ENCODE peak calls at places on chromosome 10, in ten cellular contexts. One of them, this sample, is unnamed.

GRCh38 chr10:75508814-75509306 is 77.4 kb downstream of the LRMDA start:
- DNase-seq in endothelial cell: no peak
- DNase-seq in RCC 7860: no peak
- DNase-seq in brain microvascular endothelial cell: no peak
- DNase-seq in cardiac muscle cell: peak; percentile 28
- DNase-seq in GM04504: no peak
- DNase-seq in HuH-7.5: no peak
- DNase-seq in neural progenitor cell: no peak
- DNase-seq in NCI-H1105: no peak
- DNase-seq in DMS 273 treated with DMSO at 0.1 percent for 48 hours: no peak
- DNase-seq in this sample: peak; percentile 73

GRCh38 chr10:79904671-79905321 is 44.1 kb downstream of the SFTPD start:
- DNase-seq in endothelial cell: peak; percentile 80
- DNase-seq in RCC 7860: peak; percentile 29
- DNase-seq in brain microvascular endothelial cell: peak; percentile 62
- DNase-seq in cardiac muscle cell: peak; percentile 72
- DNase-seq in GM04504: no peak
- DNase-seq in HuH-7.5: no peak
- DNase-seq in neural progenitor cell: peak; percentile 83
- DNase-seq in NCI-H1105: peak; percentile 16
- DNase-seq in DMS 273 treated with DMSO at 0.1 percent for 48 hours: peak; percentile 3
- DNase-seq in this sample: peak; percentile 89

GRCh38 chr10:9331583-9332008 is 1277.1 kb downstream of the GATA3 start:
- DNase-seq in endothelial cell: no peak
- DNase-seq in RCC 7860: peak; percentile 57
- DNase-seq in brain microvascular endothelial cell: peak; percentile 5
- DNase-seq in cardiac muscle cell: peak; percentile 81
- DNase-seq in GM04504: peak; percentile 10
- DNase-seq in HuH-7.5: peak; percentile 5
- DNase-seq in neural progenitor cell: peak; percentile 49
- DNase-seq in NCI-H1105: no peak
- DNase-seq in DMS 273 treated with DMSO at 0.1 percent for 48 hours: no peak
- DNase-seq in this sample: peak; percentile 59

GRCh38 chr10:110764793-110765512 is 106.8 kb upstream of the PDCD4 start:
- DNase-seq in endothelial cell: no peak
- DNase-seq in RCC 7860: peak; percentile 8
- DNase-seq in brain microvascular endothelial cell: no peak
- DNase-seq in cardiac muscle cell: no peak
- DNase-seq in GM04504: no peak
- DNase-seq in HuH-7.5: no peak
- DNase-seq in neural progenitor cell: no peak
- DNase-seq in NCI-H1105: no peak
- DNase-seq in DMS 273 treated with DMSO at 0.1 percent for 48 hours: no peak
- DNase-seq in this sample: no peak

GRCh38 chr10:61998937-61999336 is 97.4 kb downstream of the ARID5B start:
- DNase-seq in endothelial cell: no peak
- DNase-seq in RCC 7860: no peak
- DNase-seq in brain microvascular endothelial cell: no peak
- DNase-seq in cardiac muscle cell: no peak
- DNase-seq in GM04504: no peak
- DNase-seq in HuH-7.5: no peak
- DNase-seq in neural progenitor cell: no peak
- DNase-seq in NCI-H1105: no peak
- DNase-seq in DMS 273 treated with DMSO at 0.1 percent for 48 hours: no peak
- DNase-seq in this sample: no peak

GRCh38 chr10:132404169-132404880 is 7.3 kb downstream of the PWWP2B start:
- DNase-seq in endothelial cell: no peak
- DNase-seq in RCC 7860: no peak
- DNase-seq in brain microvascular endothelial cell: no peak
- DNase-seq in cardiac muscle cell: no peak
- DNase-seq in GM04504: no peak
- DNase-seq in HuH-7.5: no peak
- DNase-seq in neural progenitor cell: no peak
- DNase-seq in NCI-H1105: no peak
- DNase-seq in DMS 273 treated with DMSO at 0.1 percent for 48 hours: no peak
- DNase-seq in this sample: no peak

GRCh38 chr10:118496525-118496924 is 98.9 kb downstream of the PRLHR start:
- DNase-seq in endothelial cell: no peak
- DNase-seq in RCC 7860: no peak
- DNase-seq in brain microvascular endothelial cell: no peak
- DNase-seq in cardiac muscle cell: no peak
- DNase-seq in GM04504: no peak
- DNase-seq in HuH-7.5: no peak
- DNase-seq in neural progenitor cell: no peak
- DNase-seq in NCI-H1105: no peak
- DNase-seq in DMS 273 treated with DMSO at 0.1 percent for 48 hours: no peak
- DNase-seq in this sample: peak; percentile 49

GRCh38 chr10:128047991-128048826 is 78.0 kb downstream of the MKI67 start:
- DNase-seq in endothelial cell: no peak
- DNase-seq in RCC 7860: no peak
- DNase-seq in brain microvascular endothelial cell: peak; percentile 55
- DNase-seq in cardiac muscle cell: peak; percentile 68
- DNase-seq in GM04504: no peak
- DNase-seq in HuH-7.5: peak; percentile 23
- DNase-seq in neural progenitor cell: no peak
- DNase-seq in NCI-H1105: peak; percentile 15
- DNase-seq in DMS 273 treated with DMSO at 0.1 percent for 48 hours: no peak
- DNase-seq in this sample: peak; percentile 33

GRCh38 chr10:128721851-128722250 is 595.6 kb upstream of the MKI67 start:
- DNase-seq in endothelial cell: no peak
- DNase-seq in RCC 7860: no peak
- DNase-seq in brain microvascular endothelial cell: no peak
- DNase-seq in cardiac muscle cell: no peak
- DNase-seq in GM04504: no peak
- DNase-seq in HuH-7.5: no peak
- DNase-seq in neural progenitor cell: no peak
- DNase-seq in NCI-H1105: peak; percentile 27
- DNase-seq in DMS 273 treated with DMSO at 0.1 percent for 48 hours: no peak
- DNase-seq in this sample: peak; percentile 95

GRCh38 chr10:3484306-3485187 is 300.5 kb downstream of the KLF6 start:
- DNase-seq in endothelial cell: no peak
- DNase-seq in RCC 7860: no peak
- DNase-seq in brain microvascular endothelial cell: peak; percentile 18
- DNase-seq in cardiac muscle cell: peak; percentile 18
- DNase-seq in GM04504: no peak
- DNase-seq in HuH-7.5: no peak
- DNase-seq in neural progenitor cell: no peak
- DNase-seq in NCI-H1105: no peak
- DNase-seq in DMS 273 treated with DMSO at 0.1 percent for 48 hours: no peak
- DNase-seq in this sample: peak; percentile 83

GRCh38 chr10:102120987-102121738 is 995 bp upstream of the LDB1 start:
- DNase-seq in endothelial cell: peak; percentile 49
- DNase-seq in RCC 7860: no peak
- DNase-seq in brain microvascular endothelial cell: no peak
- DNase-seq in cardiac muscle cell: peak; percentile 74
- DNase-seq in GM04504: peak; percentile 57
- DNase-seq in HuH-7.5: no peak
- DNase-seq in neural progenitor cell: peak; percentile 89
- DNase-seq in NCI-H1105: no peak
- DNase-seq in DMS 273 treated with DMSO at 0.1 percent for 48 hours: peak; percentile 60
- DNase-seq in this sample: peak; percentile 97

GRCh38 chr10:113985342-113985844 is 58.3 kb upstream of the ADRB1 start:
- DNase-seq in endothelial cell: no peak
- DNase-seq in RCC 7860: no peak
- DNase-seq in brain microvascular endothelial cell: no peak
- DNase-seq in cardiac muscle cell: no peak
- DNase-seq in GM04504: no peak
- DNase-seq in HuH-7.5: no peak
- DNase-seq in neural progenitor cell: peak; percentile 49
- DNase-seq in NCI-H1105: no peak
- DNase-seq in DMS 273 treated with DMSO at 0.1 percent for 48 hours: no peak
- DNase-seq in this sample: no peak

GRCh38 chr10:52740913-52741675 is 31.5 kb downstream of the MBL2 start:
- DNase-seq in endothelial cell: peak; percentile 83
- DNase-seq in RCC 7860: peak; percentile 42
- DNase-seq in brain microvascular endothelial cell: peak; percentile 58
- DNase-seq in cardiac muscle cell: peak; percentile 60
- DNase-seq in GM04504: no peak
- DNase-seq in HuH-7.5: peak; percentile 16
- DNase-seq in neural progenitor cell: peak; percentile 65
- DNase-seq in NCI-H1105: no peak
- DNase-seq in DMS 273 treated with DMSO at 0.1 percent for 48 hours: no peak
- DNase-seq in this sample: peak; percentile 70

GRCh38 chr10:52226448-52226847 is 87.6 kb upstream of the DKK1 start:
- DNase-seq in endothelial cell: no peak
- DNase-seq in RCC 7860: no peak
- DNase-seq in brain microvascular endothelial cell: peak; percentile 80
- DNase-seq in cardiac muscle cell: no peak
- DNase-seq in GM04504: peak; percentile 32
- DNase-seq in HuH-7.5: no peak
- DNase-seq in neural progenitor cell: no peak
- DNase-seq in NCI-H1105: no peak
- DNase-seq in DMS 273 treated with DMSO at 0.1 percent for 48 hours: no peak
- DNase-seq in this sample: no peak

GRCh38 chr10:92011560-92012214 is 88.1 kb downstream of the BTAF1 start:
- DNase-seq in endothelial cell: no peak
- DNase-seq in RCC 7860: peak; percentile 75
- DNase-seq in brain microvascular endothelial cell: peak; percentile 41
- DNase-seq in cardiac muscle cell: no peak
- DNase-seq in GM04504: peak; percentile 11
- DNase-seq in HuH-7.5: no peak
- DNase-seq in neural progenitor cell: no peak
- DNase-seq in NCI-H1105: no peak
- DNase-seq in DMS 273 treated with DMSO at 0.1 percent for 48 hours: no peak
- DNase-seq in this sample: no peak

GRCh38 chr10:69738071-69738470 is 63.6 kb upstream of the COL13A1 start:
- DNase-seq in endothelial cell: no peak
- DNase-seq in RCC 7860: no peak
- DNase-seq in brain microvascular endothelial cell: no peak
- DNase-seq in cardiac muscle cell: no peak
- DNase-seq in GM04504: no peak
- DNase-seq in HuH-7.5: no peak
- DNase-seq in neural progenitor cell: no peak
- DNase-seq in NCI-H1105: no peak
- DNase-seq in DMS 273 treated with DMSO at 0.1 percent for 48 hours: no peak
- DNase-seq in this sample: no peak

GRCh38 chr10:10479465-10479864 is 538.2 kb upstream of the CELF2 start:
- DNase-seq in endothelial cell: no peak
- DNase-seq in RCC 7860: no peak
- DNase-seq in brain microvascular endothelial cell: no peak
- DNase-seq in cardiac muscle cell: no peak
- DNase-seq in GM04504: no peak
- DNase-seq in HuH-7.5: no peak
- DNase-seq in neural progenitor cell: no peak
- DNase-seq in NCI-H1105: no peak
- DNase-seq in DMS 273 treated with DMSO at 0.1 percent for 48 hours: no peak
- DNase-seq in this sample: no peak

GRCh38 chr10:13859979-13860619 is 273.3 kb downstream of the PRPF18 start:
- DNase-seq in endothelial cell: no peak
- DNase-seq in RCC 7860: no peak
- DNase-seq in brain microvascular endothelial cell: no peak
- DNase-seq in cardiac muscle cell: no peak
- DNase-seq in GM04504: no peak
- DNase-seq in HuH-7.5: no peak
- DNase-seq in neural progenitor cell: no peak
- DNase-seq in NCI-H1105: no peak
- DNase-seq in DMS 273 treated with DMSO at 0.1 percent for 48 hours: no peak
- DNase-seq in this sample: no peak

GRCh38 chr10:128031216-128031615 is 95.0 kb downstream of the MKI67 start:
- DNase-seq in endothelial cell: no peak
- DNase-seq in RCC 7860: no peak
- DNase-seq in brain microvascular endothelial cell: no peak
- DNase-seq in cardiac muscle cell: no peak
- DNase-seq in GM04504: no peak
- DNase-seq in HuH-7.5: no peak
- DNase-seq in neural progenitor cell: no peak
- DNase-seq in NCI-H1105: no peak
- DNase-seq in DMS 273 treated with DMSO at 0.1 percent for 48 hours: no peak
- DNase-seq in this sample: no peak

GRCh38 chr10:49070701-49071100 is 44.6 kb downstream of the VSTM4 start:
- DNase-seq in endothelial cell: no peak
- DNase-seq in RCC 7860: no peak
- DNase-seq in brain microvascular endothelial cell: no peak
- DNase-seq in cardiac muscle cell: no peak
- DNase-seq in GM04504: no peak
- DNase-seq in HuH-7.5: no peak
- DNase-seq in neural progenitor cell: no peak
- DNase-seq in NCI-H1105: no peak
- DNase-seq in DMS 273 treated with DMSO at 0.1 percent for 48 hours: no peak
- DNase-seq in this sample: no peak

GRCh38 chr10:125881192-125881591 is at the start of gene DHX32:
- DNase-seq in endothelial cell: no peak
- DNase-seq in RCC 7860: no peak
- DNase-seq in brain microvascular endothelial cell: no peak
- DNase-seq in cardiac muscle cell: peak; percentile 50
- DNase-seq in GM04504: no peak
- DNase-seq in HuH-7.5: no peak
- DNase-seq in neural progenitor cell: peak; percentile 92
- DNase-seq in NCI-H1105: no peak
- DNase-seq in DMS 273 treated with DMSO at 0.1 percent for 48 hours: no peak
- DNase-seq in this sample: no peak

GRCh38 chr10:9227679-9228365 is 1173.3 kb downstream of the GATA3 start:
- DNase-seq in endothelial cell: no peak
- DNase-seq in RCC 7860: no peak
- DNase-seq in brain microvascular endothelial cell: no peak
- DNase-seq in cardiac muscle cell: no peak
- DNase-seq in GM04504: no peak
- DNase-seq in HuH-7.5: no peak
- DNase-seq in neural progenitor cell: no peak
- DNase-seq in NCI-H1105: peak; percentile 43
- DNase-seq in DMS 273 treated with DMSO at 0.1 percent for 48 hours: no peak
- DNase-seq in this sample: no peak

GRCh38 chr10:11424456-11425287 is 186.8 kb downstream of the USP6NL start:
- DNase-seq in endothelial cell: peak; percentile 68
- DNase-seq in RCC 7860: no peak
- DNase-seq in brain microvascular endothelial cell: peak; percentile 46
- DNase-seq in cardiac muscle cell: peak; percentile 75
- DNase-seq in GM04504: peak; percentile 8
- DNase-seq in HuH-7.5: peak; percentile 48
- DNase-seq in neural progenitor cell: peak; percentile 79
- DNase-seq in NCI-H1105: peak; percentile 53
- DNase-seq in DMS 273 treated with DMSO at 0.1 percent for 48 hours: no peak
- DNase-seq in this sample: peak; percentile 80

GRCh38 chr10:16799621-16800020 is 17.6 kb downstream of the RSU1 start:
- DNase-seq in endothelial cell: no peak
- DNase-seq in RCC 7860: no peak
- DNase-seq in brain microvascular endothelial cell: no peak
- DNase-seq in cardiac muscle cell: no peak
- DNase-seq in GM04504: no peak
- DNase-seq in HuH-7.5: no peak
- DNase-seq in neural progenitor cell: no peak
- DNase-seq in NCI-H1105: no peak
- DNase-seq in DMS 273 treated with DMSO at 0.1 percent for 48 hours: no peak
- DNase-seq in this sample: no peak

GRCh38 chr10:30467939-30468338 is 34.0 kb downstream of the MAP3K8 start:
- DNase-seq in endothelial cell: no peak
- DNase-seq in RCC 7860: no peak
- DNase-seq in brain microvascular endothelial cell: no peak
- DNase-seq in cardiac muscle cell: no peak
- DNase-seq in GM04504: no peak
- DNase-seq in HuH-7.5: no peak
- DNase-seq in neural progenitor cell: no peak
- DNase-seq in NCI-H1105: no peak
- DNase-seq in DMS 273 treated with DMSO at 0.1 percent for 48 hours: no peak
- DNase-seq in this sample: no peak

GRCh38 chr10:43867667-43868361 is 219.1 kb upstream of the ZNF32 start:
- DNase-seq in endothelial cell: no peak
- DNase-seq in RCC 7860: peak; percentile 81
- DNase-seq in brain microvascular endothelial cell: peak; percentile 74
- DNase-seq in cardiac muscle cell: no peak
- DNase-seq in GM04504: peak; percentile 75
- DNase-seq in HuH-7.5: no peak
- DNase-seq in neural progenitor cell: no peak
- DNase-seq in NCI-H1105: no peak
- DNase-seq in DMS 273 treated with DMSO at 0.1 percent for 48 hours: no peak
- DNase-seq in this sample: peak; percentile 97

GRCh38 chr10:78182841-78183240 is 149.2 kb downstream of the RPS24 start:
- DNase-seq in endothelial cell: no peak
- DNase-seq in RCC 7860: no peak
- DNase-seq in brain microvascular endothelial cell: no peak
- DNase-seq in cardiac muscle cell: no peak
- DNase-seq in GM04504: no peak
- DNase-seq in HuH-7.5: no peak
- DNase-seq in neural progenitor cell: no peak
- DNase-seq in NCI-H1105: no peak
- DNase-seq in DMS 273 treated with DMSO at 0.1 percent for 48 hours: no peak
- DNase-seq in this sample: no peak

GRCh38 chr10:12806228-12807095 is 195.1 kb downstream of the CCDC3 start:
- DNase-seq in endothelial cell: no peak
- DNase-seq in RCC 7860: no peak
- DNase-seq in brain microvascular endothelial cell: no peak
- DNase-seq in cardiac muscle cell: no peak
- DNase-seq in GM04504: no peak
- DNase-seq in HuH-7.5: no peak
- DNase-seq in neural progenitor cell: no peak
- DNase-seq in NCI-H1105: no peak
- DNase-seq in DMS 273 treated with DMSO at 0.1 percent for 48 hours: no peak
- DNase-seq in this sample: no peak

This sample was measured in left kidney.